ENCODE peak calls at places on chromosomes 12 and 14, in ten cellular contexts. P is fibroblast of the conjunctiva; A is NCI-H345; K is hepatic stellate cell; B is stimulated activated CD4-positive, alpha-beta T cell treated with anti-CD3 and anti-CD28 coated beads, Interleukin-1b, Interleukin-23, amount 100 ng/mL, for 48 hours; H is activated naive CD8-positive, alpha-beta T cell treated with anti-CD3 and anti-CD28 coated beads, Interleukin-2, amount 50 U/mL, for 16 hours; S is ELR; L is GM12892; M is NCI-H1048; J is tibial artery. X is an unnamed sample.

GRCh38 chr14:80996049-80996901 is 40.9 kb downstream of the TSHR start:
- DNase-seq in P (peak), A (peak), K (peak), B (peak), H (no peak), S (peak), L (no peak), M (no peak), J (no peak), X (peak)

GRCh38 chr12:102933168-102933567 is 16.1 kb upstream of the PAH start:
- DNase-seq in P (no peak), A (no peak), K (no peak), B (no peak), H (no peak), S (no peak), L (no peak), M (no peak), J (no peak), X (no peak)

GRCh38 chr12:110582286-110583136 is 607 bp downstream of the PPTC7 start:
- DNase-seq in P (no peak), A (peak), K (peak), B (peak), H (peak), S (peak), L (peak), M (no peak), J (peak), X (no peak)

GRCh38 chr14:54050759-54051158 is 94.1 kb upstream of the BMP4 start:
- DNase-seq in P (no peak), A (no peak), K (no peak), B (no peak), H (no peak), S (no peak), L (no peak), M (no peak), J (no peak), X (no peak)

GRCh38 chr12:49482095-49483051 is 56.5 kb upstream of the KCNH3 start:
- DNase-seq in P (no peak), A (no peak), K (no peak), B (no peak), H (no peak), S (peak), L (no peak), M (no peak), J (no peak), X (no peak)

GRCh38 chr12:69720748-69721147 is 17.9 kb upstream of the RAB3IP start:
- DNase-seq in P (no peak), A (no peak), K (no peak), B (no peak), H (no peak), S (no peak), L (no peak), M (no peak), J (no peak), X (no peak)

GRCh38 chr14:100621806-100622205 is 34.6 kb upstream of the BEGAIN start:
- DNase-seq in P (no peak), A (no peak), K (no peak), B (no peak), H (no peak), S (no peak), L (no peak), M (no peak), J (peak), X (no peak)

GRCh38 chr14:101721951-101722661 is 39.4 kb upstream of the PPP2R5C start:
- DNase-seq in P (no peak), A (no peak), K (no peak), B (peak), H (no peak), S (peak), L (no peak), M (no peak), J (no peak), X (no peak)

GRCh38 chr12:110636516-110636915 is 22.6 kb downstream of the TCTN1 start:
- DNase-seq in P (no peak), A (no peak), K (no peak), B (no peak), H (no peak), S (no peak), L (no peak), M (no peak), J (peak), X (no peak)

GRCh38 chr12:19694627-19695026 is 255.3 kb downstream of the AEBP2 start:
- DNase-seq in P (no peak), A (no peak), K (no peak), B (no peak), H (no peak), S (no peak), L (no peak), M (no peak), J (no peak), X (no peak)

GRCh38 chr12:65568517-65568916 is 255.8 kb upstream of the HMGA2 start:
- DNase-seq in P (peak), A (no peak), K (peak), B (no peak), H (no peak), S (peak), L (no peak), M (no peak), J (no peak), X (no peak)

GRCh38 chr12:104281636-104282035 is 21.9 kb upstream of the EID3 start:
- DNase-seq in P (no peak), A (no peak), K (no peak), B (no peak), H (no peak), S (peak), L (no peak), M (no peak), J (no peak), X (no peak)

GRCh38 chr12:124916370-124917134 is 2.1 kb upstream of the UBC start:
- DNase-seq in P (peak), A (no peak), K (peak), B (peak), H (no peak), S (peak), L (no peak), M (no peak), J (peak), X (no peak)

GRCh38 chr12:85057370-85057963 is 21.3 kb downstream of the LRRIQ1 start:
- DNase-seq in P (peak), A (peak), K (peak), B (no peak), H (no peak), S (peak), L (no peak), M (no peak), J (no peak), X (peak)

GRCh38 chr14:105944632-105945610 is 418.5 kb downstream of the TMEM121 start:
- DNase-seq in P (no peak), A (peak), K (no peak), B (peak), H (peak), S (peak), L (peak), M (no peak), J (peak), X (no peak)

GRCh38 chr14:29390046-29390841 is 537.4 kb downstream of the PRKD1 start:
- DNase-seq in P (no peak), A (peak), K (no peak), B (no peak), H (no peak), S (no peak), L (no peak), M (no peak), J (no peak), X (no peak)

GRCh38 chr14:94474581-94475031 is 1.4 kb downstream of the SERPINA9 start:
- DNase-seq in P (no peak), A (no peak), K (no peak), B (no peak), H (no peak), S (peak), L (no peak), M (no peak), J (no peak), X (no peak)

GRCh38 chr14:77620222-77620865 is 3.9 kb upstream of the SPTLC2 start:
- DNase-seq in P (no peak), A (no peak), K (no peak), B (no peak), H (no peak), S (no peak), L (no peak), M (no peak), J (no peak), X (no peak)

GRCh38 chr12:121830588-121831265 is 26.9 kb downstream of the SETD1B start:
- DNase-seq in P (no peak), A (no peak), K (no peak), B (no peak), H (no peak), S (no peak), L (no peak), M (no peak), J (no peak), X (no peak)

GRCh38 chr12:89552376-89552775 is 26.5 kb upstream of the POC1B start:
- DNase-seq in P (no peak), A (no peak), K (no peak), B (no peak), H (no peak), S (peak), L (no peak), M (no peak), J (no peak), X (no peak)

GRCh38 chr14:105067140-105067968 is 2.1 kb upstream of the GPR132 start:
- DNase-seq in P (no peak), A (no peak), K (peak), B (peak), H (no peak), S (peak), L (no peak), M (no peak), J (peak), X (no peak)

GRCh38 chr14:41570415-41571155 is 36.1 kb upstream of the LRFN5 start:
- DNase-seq in P (no peak), A (peak), K (no peak), B (no peak), H (no peak), S (no peak), L (no peak), M (no peak), J (no peak), X (no peak)

GRCh38 chr12:53389702-53390101 is 9.7 kb downstream of the SP1 start:
- DNase-seq in P (no peak), A (no peak), K (no peak), B (no peak), H (no peak), S (no peak), L (no peak), M (no peak), J (no peak), X (no peak)

GRCh38 chr12:99334737-99335136 is 312.8 kb upstream of the GARIN6 start:
- DNase-seq in P (no peak), A (peak), K (no peak), B (no peak), H (no peak), S (no peak), L (no peak), M (no peak), J (no peak), X (no peak)

GRCh38 chr12:32901553-32901952 is 5.0 kb upstream of the PKP2 start:
- DNase-seq in P (no peak), A (no peak), K (no peak), B (no peak), H (no peak), S (no peak), L (no peak), M (peak), J (no peak), X (no peak)

X was measured in amniotic stem cell.